ENCODE peak calls at places on chromosome 15, in ten cellular contexts. C is GM12891, X is GM20000, S is CMK, V is progenitor cell of endocrine pancreas, Y is astrocyte of the spinal cord, O is cardiac muscle cell, L is Peyer's patch, J is C1 segment of cervical spinal cord, D is NCI-H460. R is an unnamed sample.

GRCh38 chr15:84816694-84817460 is at the start of gene ALPK3:
- DNase-seq in C (no peak), X (peak; percentile 61), S (no peak), V (peak; percentile 80), Y (no peak), O (peak; percentile 17), L (no peak), J (no peak), D (no peak), R (no peak)

GRCh38 chr15:62962101-62962995 is 80.2 kb upstream of the TPM1 start:
- DNase-seq in C (no peak), X (no peak), S (no peak), V (no peak), Y (no peak), O (no peak), L (no peak), J (no peak), D (no peak), R (no peak)

GRCh38 chr15:69031013-69032001 is 16.8 kb downstream of the NOX5 start:
- DNase-seq in C (peak; percentile 41), X (peak; percentile 52), S (no peak), V (peak; percentile 19), Y (peak; percentile 27), O (peak; percentile 59), L (no peak), J (no peak), D (peak; percentile 63), R (no peak)

GRCh38 chr15:36905908-36906307 is 194.4 kb downstream of the MEIS2 start:
- DNase-seq in C (no peak), X (no peak), S (no peak), V (no peak), Y (no peak), O (peak; percentile 90), L (no peak), J (no peak), D (no peak), R (no peak)

GRCh38 chr15:65058394-65059368 is 9.1 kb downstream of the RASL12 start:
- DNase-seq in C (no peak), X (no peak), S (no peak), V (no peak), Y (no peak), O (no peak), L (no peak), J (peak; percentile 39), D (no peak), R (no peak)

GRCh38 chr15:59208850-59209249 is 2.2 kb downstream of the LDHAL6B start:
- DNase-seq in C (no peak), X (no peak), S (no peak), V (no peak), Y (no peak), O (no peak), L (no peak), J (no peak), D (no peak), R (no peak)

GRCh38 chr15:52558196-52558595 is 10.6 kb downstream of the ARPP19 start:
- DNase-seq in C (no peak), X (peak; percentile 45), S (no peak), V (no peak), Y (peak; percentile 78), O (peak; percentile 53), L (no peak), J (no peak), D (no peak), R (no peak)

GRCh38 chr15:55319537-55320325 is 709 bp downstream of the PIGB start:
- DNase-seq in C (no peak), X (peak; percentile 61), S (no peak), V (no peak), Y (peak; percentile 35), O (peak; percentile 38), L (no peak), J (no peak), D (no peak), R (peak; percentile 25)

GRCh38 chr15:45326776-45327175 is 51.6 kb downstream of the GATM start:
- DNase-seq in C (no peak), X (no peak), S (no peak), V (no peak), Y (no peak), O (no peak), L (no peak), J (no peak), D (no peak), R (no peak)

GRCh38 chr15:41691471-41691870 is 31.3 kb downstream of the MGA start:
- DNase-seq in C (no peak), X (no peak), S (no peak), V (no peak), Y (no peak), O (peak; percentile 26), L (no peak), J (no peak), D (no peak), R (no peak)

GRCh38 chr15:80977627-80978036 is 12.0 kb downstream of the MESD start:
- DNase-seq in C (no peak), X (no peak), S (no peak), V (no peak), Y (peak; percentile 49), O (peak; percentile 57), L (peak; percentile 45), J (peak; percentile 53), D (peak; percentile 61), R (peak; percentile 85)

GRCh38 chr15:70902105-70902504 is 9.5 kb downstream of the LRRC49 start:
- DNase-seq in C (no peak), X (no peak), S (no peak), V (no peak), Y (peak; percentile 88), O (peak; percentile 74), L (no peak), J (no peak), D (peak; percentile 24), R (no peak)

GRCh38 chr15:100703032-100703578 is 100.7 kb downstream of the ASB7 start:
- DNase-seq in C (peak; percentile 39), X (peak; percentile 72), S (peak; percentile 24), V (no peak), Y (peak; percentile 91), O (peak; percentile 71), L (no peak), J (no peak), D (no peak), R (no peak)

GRCh38 chr15:80183886-80184285 is 31.1 kb downstream of the FAH start:
- DNase-seq in C (no peak), X (no peak), S (no peak), V (no peak), Y (no peak), O (no peak), L (no peak), J (no peak), D (no peak), R (peak; percentile 6)

GRCh38 chr15:55737373-55737772 is 5.6 kb downstream of the PRTG start:
- DNase-seq in C (no peak), X (no peak), S (no peak), V (no peak), Y (no peak), O (peak; percentile 34), L (no peak), J (no peak), D (no peak), R (no peak)

GRCh38 chr15:73926191-73927002 is at the start of gene LOXL1:
- DNase-seq in C (no peak), X (peak; percentile 42), S (no peak), V (peak; percentile 27), Y (peak; percentile 95), O (peak; percentile 93), L (no peak), J (peak; percentile 22), D (peak; percentile 62), R (no peak)

GRCh38 chr15:56371495-56372147 is 6.4 kb downstream of the TEX9 start:
- DNase-seq in C (no peak), X (peak; percentile 50), S (no peak), V (no peak), Y (no peak), O (no peak), L (no peak), J (no peak), D (no peak), R (no peak)

GRCh38 chr15:92438471-92438870 is 44.8 kb downstream of the ST8SIA2 start:
- DNase-seq in C (no peak), X (no peak), S (no peak), V (no peak), Y (no peak), O (no peak), L (no peak), J (no peak), D (no peak), R (no peak)

GRCh38 chr15:27545494-27546255 is 553.4 kb downstream of the OCA2 start:
- DNase-seq in C (no peak), X (no peak), S (no peak), V (no peak), Y (no peak), O (no peak), L (no peak), J (no peak), D (no peak), R (no peak)

GRCh38 chr15:58770519-58770856 is 614 bp upstream of the MINDY2 start:
- DNase-seq in C (peak; percentile 39), X (peak; percentile 63), S (no peak), V (no peak), Y (peak; percentile 95), O (peak; percentile 92), L (no peak), J (no peak), D (no peak), R (peak; percentile 77)

GRCh38 chr15:52010633-52011595 is 8.1 kb upstream of the MAPK6 start:
- DNase-seq in C (no peak), X (peak; percentile 41), S (no peak), V (no peak), Y (peak; percentile 84), O (peak; percentile 82), L (no peak), J (no peak), D (no peak), R (no peak)

GRCh38 chr15:72199721-72200212 is 2.2 kb upstream of the GRAMD2A start:
- DNase-seq in C (peak; percentile 68), X (peak; percentile 83), S (peak; percentile 62), V (peak; percentile 61), Y (peak; percentile 67), O (peak; percentile 81), L (peak; percentile 68), J (peak; percentile 48), D (peak; percentile 80), R (peak; percentile 68)

GRCh38 chr15:67520276-67520975 is 505 bp upstream of the C15orf61 start:
- DNase-seq in C (no peak), X (peak; percentile 27), S (no peak), V (no peak), Y (no peak), O (no peak), L (no peak), J (no peak), D (no peak), R (no peak)